ENCODE peak calls at places on chromosome 12, in nine cellular contexts. Z is upper lobe of right lung, E is right atrium auricular region, D is AG04450, B is left lung, Q is sigmoid colon, K is cardiac muscle cell, N is esophagus muscularis mucosa, X is dorsolateral prefrontal cortex. A is an unnamed sample.

GRCh38 chr12:65608319-65608916 is 215.9 kb upstream of the HMGA2 start:
- DNase-seq in D (no peak), Z (no peak), X (no peak), B (no peak), Q (no peak), E (no peak), K (peak; percentile 22), N (no peak), A (no peak)

GRCh38 chr12:29149691-29150382 is 759 bp downstream of the FAR2 start:
- DNase-seq in N (no peak), K (no peak), X (no peak), E (no peak), Q (peak; percentile 68), Z (no peak), D (no peak), B (no peak), A (no peak)

GRCh38 chr12:100554608-100555077 is 18.8 kb upstream of the GAS2L3 start:
- DNase-seq in E (no peak), X (no peak), Z (no peak), D (peak; percentile 72), N (no peak), Q (no peak), B (no peak), K (peak; percentile 55), A (no peak)

GRCh38 chr12:49515266-49515665 is 23.6 kb upstream of the KCNH3 start:
- DNase-seq in E (no peak), Z (no peak), B (no peak), K (no peak), X (no peak), N (peak; percentile 12), D (peak; percentile 65), Q (no peak), A (no peak)

GRCh38 chr12:14505626-14506596 is 61.8 kb downstream of the PLBD1 start:
- DNase-seq in B (no peak), Z (no peak), K (no peak), D (no peak), Q (no peak), N (no peak), X (no peak), E (no peak), A (no peak)

GRCh38 chr12:570237-570925 is 92.9 kb downstream of the NINJ2 start:
- DNase-seq in Q (peak; percentile 91), Z (peak; percentile 87), E (peak; percentile 89), D (peak; percentile 54), K (peak; percentile 35), X (peak; percentile 30), N (no peak), B (peak; percentile 84), A (peak; percentile 92)

GRCh38 chr12:124531281-124531745 is 36.1 kb downstream of the NCOR2 start:
- DNase-seq in Z (no peak), E (no peak), K (peak; percentile 68), N (no peak), Q (no peak), X (no peak), B (no peak), D (no peak), A (no peak)

GRCh38 chr12:121992059-121992879 is 29.4 kb upstream of the BCL7A start:
- DNase-seq in D (peak; percentile 92), K (peak; percentile 6), Z (peak; percentile 73), B (peak; percentile 67), X (no peak), E (no peak), Q (no peak), N (no peak), A (no peak)

GRCh38 chr12:21615441-21615840 is 10.8 kb upstream of the GYS2 start:
- DNase-seq in D (no peak), E (no peak), N (no peak), X (no peak), K (no peak), Z (no peak), B (no peak), Q (no peak), A (no peak)

GRCh38 chr12:118359541-118359915 is 13.2 kb downstream of the TAOK3 start:
- DNase-seq in K (no peak), D (no peak), Z (no peak), Q (no peak), E (no peak), X (no peak), B (no peak), N (no peak), A (no peak)

GRCh38 chr12:94582591-94582990 is 67.8 kb downstream of the TMCC3 start:
- DNase-seq in N (no peak), Q (no peak), B (no peak), D (no peak), K (no peak), X (no peak), Z (no peak), E (no peak), A (no peak)

GRCh38 chr12:103807561-103808238 is 33.3 kb downstream of the NT5DC3 start:
- DNase-seq in Z (no peak), D (no peak), Q (peak; percentile 34), B (no peak), E (no peak), K (no peak), N (no peak), X (no peak), A (no peak)

GRCh38 chr12:13534645-13535398 is 338.3 kb downstream of the EMP1 start:
- DNase-seq in N (no peak), E (peak; percentile 72), K (peak; percentile 87), D (peak; percentile 10), Z (peak; percentile 72), X (peak; percentile 76), Q (peak; percentile 72), B (peak; percentile 55), A (no peak)

GRCh38 chr12:70309348-70309747 is 56.7 kb upstream of the KCNMB4 start:
- DNase-seq in X (no peak), Q (no peak), D (no peak), E (no peak), B (no peak), Z (no peak), K (no peak), N (no peak), A (no peak)

GRCh38 chr12:106907411-106907810 is 48.3 kb upstream of the TMEM263 start:
- DNase-seq in K (no peak), Q (no peak), Z (no peak), X (no peak), E (no peak), N (no peak), D (no peak), B (no peak), A (no peak)
- TF ChIP-seq CTCF in K (no peak), Q (no peak), Z (no peak), X (no peak), E (no peak), N (no peak), D (no peak), B (no peak), A (no peak)

GRCh38 chr12:116160196-116160595 is 117.3 kb downstream of the MED13L start:
- DNase-seq in Q (no peak), K (no peak), B (no peak), Z (no peak), E (no peak), X (no peak), D (no peak), N (no peak), A (no peak)
- H3K27ac ChIP-seq in Q (no peak overlapping the region), K (no peak overlapping the region), B (no peak overlapping the region), Z (no peak overlapping the region), E (no peak overlapping the region), X (no peak overlapping the region), D (no peak overlapping the region), N (no peak overlapping the region), A (no peak overlapping the region)

GRCh38 chr12:119990382-119990874 is 1.4 kb downstream of the BICDL1 start:
- DNase-seq in K (no peak), N (no peak), D (no peak), Q (no peak), Z (no peak), B (no peak), X (no peak), E (no peak), A (no peak)
- H3K4me3 ChIP-seq in K (peak overlapping the region; percentile 30), N (no peak overlapping the region), D (no peak overlapping the region), Q (no peak overlapping the region), Z (peak overlapping the region; percentile 44), B (peak overlapping the region; percentile 25), X (peak overlapping the region; percentile 67), E (peak overlapping the region; percentile 45), A (peak overlapping the region; percentile 75)

GRCh38 chr12:115470977-115471376 is 787.0 kb upstream of the TBX3 start:
- DNase-seq in Z (no peak), Q (no peak), E (no peak), X (no peak), K (no peak), D (no peak), N (no peak), B (no peak), A (no peak)
- TF ChIP-seq CTCF in Z (no peak), Q (no peak), E (no peak), X (no peak), K (no peak), D (no peak), N (no peak), B (no peak), A (no peak)

DNA sequence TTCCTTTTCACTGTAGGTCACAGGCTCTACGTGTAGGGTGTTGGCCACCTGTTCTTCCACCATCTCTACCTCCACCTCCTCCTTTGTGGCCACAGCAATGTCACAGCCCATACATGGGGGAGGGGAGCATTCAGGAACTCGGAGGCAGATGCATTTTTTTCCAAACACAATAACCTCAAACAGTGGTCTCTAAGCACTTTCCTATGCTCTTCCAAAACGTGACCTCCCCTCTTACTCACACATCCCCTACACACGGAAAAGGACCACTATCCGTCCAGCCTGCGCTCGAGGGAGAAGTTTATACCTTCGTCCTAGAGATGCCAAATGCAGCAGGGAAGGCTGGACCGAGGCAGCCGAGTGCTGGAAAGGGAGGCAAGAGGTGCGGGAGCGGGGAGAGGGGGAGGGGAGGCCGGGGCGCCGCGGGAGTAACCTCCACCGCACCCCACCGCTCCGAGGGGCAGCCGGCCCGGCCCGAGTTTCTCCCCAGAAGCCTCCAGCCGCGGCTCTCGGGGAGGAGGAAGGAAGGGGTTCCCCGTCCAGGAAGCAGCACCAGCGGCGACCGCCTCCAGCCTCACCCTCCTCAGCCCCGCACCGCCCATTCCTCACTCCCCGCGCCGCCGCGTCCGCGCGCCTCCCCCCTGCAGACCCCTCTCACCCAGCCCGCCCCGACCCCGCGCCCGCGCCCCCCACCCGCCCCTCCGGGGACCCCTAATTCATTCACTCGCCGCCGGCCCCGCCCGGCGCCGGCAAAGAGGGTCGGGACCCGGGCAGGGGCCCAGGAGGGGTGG is 584 bp downstream of the KRAS start:
- DNase-seq in X (no peak), K (peak; percentile 55), N (no peak), B (peak; percentile 75), D (no peak), Z (peak; percentile 86), Q (peak; percentile 79), E (no peak), A (peak; percentile 82)
- H3K27ac ChIP-seq in X (peak overlapping the region; percentile 93), K (peak overlapping the region; percentile 90), N (peak overlapping the region; percentile 96), B (peak overlapping the region; percentile 91), D (no peak overlapping the region), Z (peak overlapping the region; percentile 93), Q (peak overlapping the region; percentile 99), E (peak overlapping the region; percentile 95), A (peak overlapping the region; percentile 96)

GRCh38 chr12:27460471-27460978 is 14.0 kb downstream of the SMCO2 start:
- DNase-seq in N (no peak), B (no peak), Q (no peak), D (no peak), K (no peak), Z (no peak), E (no peak), X (no peak), A (no peak)
- H3K4me3 ChIP-seq in N (no peak overlapping the region), B (no peak overlapping the region), Q (no peak overlapping the region), D (no peak overlapping the region), K (no peak overlapping the region), Z (no peak overlapping the region), E (no peak overlapping the region), X (no peak overlapping the region), A (no peak overlapping the region)

A was measured in coronary artery.